ENCODE peak calls at places on chromosome 20, in four cellular contexts. S is SK-N-SH, F is HepG2, B is GM12878. N is an unnamed sample.
A peak's percentile ranks its signal among the peaks of the same experiment; 100 is the strongest.

GRCh38 chr20:21102691-21103311 is 3.4 kb downstream of the LINC00237 start:
- DNase-seq in S (peak; percentile 64), F (no peak), B (no peak), N (peak; percentile 39)

GRCh38 chr20:32235331-32236047 is 27.8 kb downstream of the POFUT1 start:
- DNase-seq in S (no peak), F (peak; percentile 54), B (no peak), N (no peak)

GRCh38 chr20:57844626-57845596 is 135.1 kb upstream of the PMEPA1 start:
- DNase-seq in S (no peak), F (no peak), B (no peak), N (no peak)

GRCh38 chr20:34420146-34420545 is 57.1 kb downstream of the ITCH start:
- DNase-seq in S (no peak), F (no peak), B (no peak), N (no peak)

GRCh38 chr20:47487175-47487917 is 14.3 kb upstream of the NCOA3 start:
- DNase-seq in S (no peak), F (no peak), B (peak; percentile 99), N (no peak)

GRCh38 chr20:52447232-52447566 is 255.6 kb upstream of the ZFP64 start:
- DNase-seq in S (no peak), F (no peak), B (no peak), N (no peak)

GRCh38 chr20:9838378-9839295 is at the start of gene PAK5:
- DNase-seq in S (peak; percentile 94), F (peak; percentile 53), B (no peak), N (no peak)

GRCh38 chr20:41110930-41111577 is 26.3 kb upstream of the PLCG1 start:
- DNase-seq in S (no peak), F (peak; percentile 90), B (no peak), N (no peak)

GRCh38 chr20:18632196-18632789 is 44.4 kb downstream of the DTD1 start:
- DNase-seq in S (peak; percentile 74), F (peak; percentile 72), B (no peak), N (peak; percentile 62)

GRCh38 chr20:57498425-57499400 is 26.2 kb downstream of the CTCFL start:
- DNase-seq in S (peak; percentile 60), F (no peak), B (no peak), N (no peak)

GRCh38 chr20:31967830-31968249 is at the start of gene XKR7:
- DNase-seq in S (peak; percentile 94), F (no peak), B (no peak), N (peak; percentile 47)

GRCh38 chr20:25277051-25277801 is 29.3 kb downstream of the PYGB start:
- DNase-seq in S (no peak), F (no peak), B (no peak), N (no peak)

GRCh38 chr20:9989066-9989724 is 45.6 kb upstream of the ANKEF1 start:
- DNase-seq in S (no peak), F (no peak), B (no peak), N (peak; percentile 22)

GRCh38 chr20:42752620-42753019 is 437.1 kb downstream of the PTPRT start:
- DNase-seq in S (no peak), F (no peak), B (no peak), N (no peak)

DNA sequence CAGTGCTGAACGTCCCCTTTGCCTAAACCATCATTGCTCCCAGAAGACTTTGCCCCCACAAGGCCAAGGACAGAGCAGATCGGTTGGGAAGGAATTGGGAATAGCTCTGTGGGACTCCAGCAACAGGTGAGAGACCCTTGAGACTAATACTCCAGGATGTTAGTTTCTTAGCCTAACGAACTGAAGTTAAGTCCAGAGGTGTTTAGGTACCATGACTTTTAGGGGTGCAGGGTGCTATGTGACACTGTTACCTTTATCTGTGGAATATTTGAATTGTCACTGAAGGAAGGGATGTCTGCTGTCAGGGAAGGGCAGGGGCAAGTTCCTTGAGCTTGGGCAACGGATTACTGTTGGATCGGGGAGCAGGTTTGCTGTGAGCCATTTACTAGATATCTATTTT is 1.9 kb downstream of the BLCAP start:
- DNase-seq in S (no peak), F (no peak), B (no peak), N (no peak)
- TF ChIP-seq REST in S (no peak), F (no peak), B (no peak), N (no peak)

GRCh38 chr20:36908603-36909002 is 32.7 kb downstream of the TLDC2 start:
- DNase-seq in S (peak; percentile 47), F (no peak), B (peak; percentile 17), N (no peak)
- TF ChIP-seq GABPA in S (no peak), F (no peak), B (no peak), N (no peak)

DNA sequence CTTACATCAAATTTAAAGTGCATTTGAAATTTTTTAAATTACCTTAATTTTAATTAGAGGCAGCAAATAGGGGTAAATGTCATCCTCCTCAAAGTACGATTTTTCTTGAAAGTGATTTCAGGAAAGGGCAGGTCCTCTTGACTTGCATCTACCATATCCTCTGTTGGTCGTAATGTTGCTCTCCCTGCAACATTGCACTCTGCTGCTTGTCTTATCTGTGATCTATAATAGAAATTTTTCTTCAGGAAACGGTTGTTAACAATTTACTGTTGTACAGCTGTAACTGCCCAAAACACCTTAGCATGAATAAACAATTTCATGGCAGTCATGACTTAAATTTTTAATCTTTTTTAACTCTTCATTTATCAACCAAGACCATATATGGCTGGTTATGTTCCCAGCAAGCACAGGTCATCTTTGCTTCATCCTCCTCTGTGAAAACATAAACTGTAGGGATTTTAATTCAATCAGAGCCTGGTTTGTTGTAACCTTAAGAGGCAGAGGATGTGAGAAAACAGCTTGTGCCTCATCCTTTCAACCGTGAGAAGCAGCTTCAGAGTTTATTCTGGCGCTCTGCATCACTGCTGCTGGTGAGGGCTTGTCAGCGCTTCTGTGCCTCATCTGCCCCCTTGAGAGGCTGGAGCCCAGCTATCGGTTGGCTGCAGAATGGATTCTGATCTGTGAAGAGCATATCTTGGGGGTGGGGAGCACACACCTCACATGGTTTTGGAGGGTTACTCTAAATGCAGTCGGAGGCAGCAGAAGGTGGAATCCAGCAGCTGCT is 56.0 kb downstream of the CTNNBL1 start:
- DNase-seq in S (no peak), F (no peak), B (no peak), N (no peak)
- TF ChIP-seq POLR2AphosphoS5 in S (no peak), F (no peak), B (no peak), N (no peak)

DNA sequence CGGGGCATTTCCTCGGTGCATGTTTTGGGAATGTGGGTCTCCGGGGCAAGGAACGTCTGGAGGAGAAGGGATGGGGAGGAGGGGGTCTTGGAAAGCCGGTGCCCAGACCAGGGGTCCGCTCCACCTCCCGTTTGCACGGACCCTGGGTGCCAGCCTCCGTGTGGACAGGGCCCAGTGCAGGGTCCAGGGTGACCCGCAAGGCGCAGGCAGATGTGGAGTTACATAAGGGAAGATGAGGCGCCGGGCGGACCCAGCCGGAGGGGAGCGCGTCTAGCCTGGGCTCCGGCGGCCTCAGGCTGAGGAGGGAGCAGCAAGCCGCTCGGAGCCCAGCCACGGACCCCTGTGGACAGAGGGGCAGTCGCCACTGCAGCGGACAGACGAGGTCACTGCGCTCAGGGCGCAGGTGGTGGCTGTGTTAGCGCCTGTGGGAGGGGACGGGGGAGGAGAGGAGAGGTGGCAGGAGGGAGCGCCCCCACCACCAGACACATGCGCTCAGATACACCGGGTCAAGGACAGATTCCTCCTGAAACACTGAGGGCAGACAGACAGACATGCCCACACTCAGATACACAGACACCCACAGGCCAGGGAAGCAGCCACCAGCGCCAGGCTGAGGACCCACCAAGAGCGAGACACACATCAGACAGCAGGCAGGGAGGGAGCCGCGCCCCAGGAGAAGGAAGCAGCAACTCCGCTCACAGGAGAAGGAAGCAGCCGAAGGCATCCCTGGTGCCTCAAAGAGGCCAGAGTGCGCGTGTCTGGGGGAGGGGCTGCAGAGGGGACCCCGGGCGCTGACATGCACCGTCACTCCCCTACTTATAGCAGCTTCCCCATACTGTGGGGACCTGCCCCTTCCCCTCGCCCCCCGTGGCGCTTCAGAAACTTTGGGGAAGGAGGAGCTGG is 839 bp upstream of the HRH3 start:
- DNase-seq in S (peak; percentile 72), F (no peak), B (no peak), N (no peak)
- TF ChIP-seq REST in S (no peak), F (no peak), B (no peak), N (no peak)

GRCh38 chr20:591941-592340 is 18.2 kb downstream of the TCF15 start:
- DNase-seq in S (no peak), F (no peak), B (no peak), N (no peak)

GRCh38 chr20:592506-592905 is 17.6 kb downstream of the TCF15 start:
- DNase-seq in S (no peak), F (no peak), B (no peak), N (no peak)

GRCh38 chr20:584375-585301 is 25.5 kb downstream of the TCF15 start:
- DNase-seq in S (no peak), F (peak; percentile 35), B (no peak), N (peak; percentile 11)

GRCh38 chr20:588932-589672 is 21.0 kb downstream of the TCF15 start:
- DNase-seq in S (peak; percentile 32), F (no peak), B (peak; percentile 66), N (no peak)

DNA sequence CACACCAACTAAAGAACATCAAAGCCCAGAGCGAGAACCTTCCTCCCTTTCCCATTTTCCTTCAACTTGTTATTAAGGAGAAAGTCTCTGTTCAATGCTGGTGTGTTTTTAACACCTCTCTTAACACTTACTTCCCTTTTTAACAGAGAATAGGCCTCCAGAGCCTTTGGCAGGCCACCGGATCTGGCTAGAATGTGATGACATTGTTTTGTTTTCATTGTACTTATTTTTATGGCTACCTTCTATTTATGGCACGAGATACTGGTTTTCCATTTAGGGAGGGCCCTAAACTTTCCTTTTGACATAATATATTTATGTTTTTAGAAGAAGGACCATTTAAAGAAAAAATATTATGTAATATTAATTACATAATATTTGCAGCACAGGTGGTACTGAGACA is 21.6 kb downstream of the TCF15 start:
- DNase-seq in S (no peak), F (no peak), B (no peak), N (peak; percentile 16)
- TF ChIP-seq GABPA in S (no peak), F (no peak), B (no peak), N (no peak)

GRCh38 chr20:23133560-23133998 is 47.5 kb upstream of the CD93 start:
- DNase-seq in S (no peak), F (no peak), B (no peak), N (no peak)
- TF ChIP-seq POLR2AphosphoS5 in S (no peak), F (no peak), B (no peak), N (no peak)

N was measured in HL-60.